ENCODE peak calls at places on chromosomes 4 and X, in four cellular contexts. T is right lobe of liver, C is fibroblast of lung, I is upper lobe of right lung. U is an unnamed sample. For H3K4me1, H3K27me3 and H3K9me3, the result is how much of the 10 kb centered on the place peaks cover.

GRCh38 chrX:6184900-6185515 is 43.7 kb downstream of the NLGN4X start:
- DNase-seq in T (no peak), C (no peak), I (no peak), U (no peak)

GRCh38 chr4:54961357-54961975 is 163.9 kb downstream of the KDR start:
- DNase-seq in T (no peak), C (peak), I (no peak), U (no peak)

GRCh38 chr4:26050212-26050643 is 136.2 kb downstream of the SMIM20 start:
- DNase-seq in T (no peak), C (no peak), I (peak), U (peak)

GRCh38 chrX:142938793-142939192 is 86.9 kb upstream of the SPANXN4 start:
- DNase-seq in T (no peak), C (no peak), I (no peak), U (no peak)

GRCh38 chr4:121070696-121071639 is 1.4 kb downstream of the NDNF start:
- DNase-seq in T (peak), C (peak), I (peak), U (peak)

GRCh38 chrX:37578045-37578444 is 6.6 kb downstream of the LANCL3 start:
- DNase-seq in T (no peak), C (no peak), I (no peak), U (no peak)

GRCh38 chrX:56995271-56995994 is at the start of gene SPIN3:
- DNase-seq in T (peak), C (peak), I (peak), U (peak)

GRCh38 chrX:426881-427280 is 40.2 kb upstream of the PPP2R3B start:
- DNase-seq in T (no peak), C (no peak), I (no peak), U (no peak)

GRCh38 chrX:73977542-73978169 is 326.3 kb upstream of the ZCCHC13 start:
- DNase-seq in T (no peak), C (no peak), I (no peak), U (no peak)

GRCh38 chr4:108107729-108108382 is 60.9 kb downstream of the LEF1 start:
- DNase-seq in T (no peak), C (no peak), I (no peak), U (no peak)

GRCh38 chr4:5389756-5390155 is 318.6 kb downstream of the EVC2 start:
- DNase-seq in T (no peak), C (no peak), I (no peak), U (no peak)

GRCh38 chr4:118755438-118756226 is 70.4 kb downstream of the METTL14 start:
- DNase-seq in T (no peak), C (no peak), I (no peak), U (no peak)
- H3K4me1 ChIP-seq in T (under half), C (under half), I (under half), U (half or more)

DNA sequence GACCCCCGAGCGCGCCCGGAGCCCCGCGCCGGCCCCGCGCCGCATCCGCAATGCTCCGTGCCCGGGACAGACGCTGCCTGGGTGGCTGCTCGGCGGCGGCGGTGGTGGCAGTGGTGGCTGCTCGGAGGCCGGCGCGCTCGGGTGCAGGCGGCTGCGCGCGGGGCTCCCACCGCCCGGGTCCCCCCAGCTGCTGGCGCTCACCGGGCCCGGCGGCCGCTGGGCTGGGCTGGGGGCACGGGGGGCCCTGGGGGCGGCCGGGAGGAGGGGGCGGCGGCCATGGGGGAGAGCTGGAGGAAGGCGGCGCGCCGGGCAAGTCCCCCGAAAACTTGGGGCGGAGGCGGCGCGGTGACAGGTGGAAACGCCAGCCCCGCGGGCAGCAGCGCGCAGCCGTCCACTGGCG is 83.4 kb upstream of the DHRSX start:
- DNase-seq in T (no peak), C (no peak), I (no peak), U (no peak)
- H3K27me3 ChIP-seq in T (under half), C (under half), I (under half), U (half or more)

GRCh38 chr4:175146799-175147198 is 228.6 kb downstream of the ADAM29 start:
- DNase-seq in T (no peak), C (no peak), I (peak), U (no peak)

GRCh38 chr4:175147233-175147632 is 229.1 kb downstream of the ADAM29 start:
- DNase-seq in T (no peak), C (no peak), I (peak), U (no peak)
- H3K9me3 ChIP-seq in T (under half), C (under half), I (under half), U (under half)

GRCh38 chr4:119284876-119285611 is 36.9 kb downstream of the FABP2 start:
- DNase-seq in T (no peak), C (peak), I (no peak), U (no peak)
- H3K4me1 ChIP-seq in T (under half), C (under half), I (under half), U (under half)

DNA sequence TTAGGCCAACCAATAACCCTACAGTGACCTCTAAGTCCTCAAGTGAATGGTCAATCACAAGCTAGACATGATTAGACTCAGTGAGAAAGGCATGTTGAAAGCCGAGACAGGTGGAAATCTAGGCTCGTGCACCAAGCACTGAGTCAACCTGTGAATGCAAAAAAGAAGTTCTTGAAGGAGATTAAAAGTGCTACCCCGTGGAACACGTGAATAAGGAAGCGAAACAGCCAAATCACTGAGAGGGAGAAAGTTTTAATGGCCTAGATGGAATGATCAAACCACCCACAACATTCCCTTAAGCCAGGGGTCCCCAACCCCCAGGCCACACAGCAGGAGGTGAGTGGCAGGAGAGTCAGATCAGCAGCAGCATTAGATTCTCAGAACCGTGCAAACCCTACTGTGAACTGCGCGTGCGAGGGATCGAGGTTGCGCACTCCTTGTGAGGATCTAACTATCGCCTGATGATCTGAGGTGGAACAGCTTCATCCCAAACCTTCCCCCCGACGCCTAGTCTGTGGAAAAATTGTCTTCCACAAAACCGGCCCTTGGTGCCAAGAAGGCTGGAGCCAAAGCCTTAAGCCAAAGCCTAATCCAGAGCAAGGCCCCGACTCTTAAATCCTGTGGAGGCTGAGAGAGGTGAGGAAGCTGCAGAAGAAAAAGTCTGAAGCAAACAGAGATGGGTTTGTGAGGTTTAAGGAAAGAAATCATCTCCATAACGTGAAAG is 19.5 kb upstream of the PDE6B start:
- DNase-seq in T (no peak), C (no peak), I (no peak), U (no peak)
- H3K27me3 ChIP-seq in T (under half), C (under half), I (under half), U (under half)

GRCh38 chr4:157014621-157015591 is 43.3 kb upstream of the PDGFC start:
- DNase-seq in T (no peak), C (peak), I (no peak), U (no peak)
- H3K9me3 ChIP-seq in T (under half), C (under half), I (under half), U (under half)

GRCh38 chrX:9902651-9903050 is 64.5 kb upstream of the CLDN34 start:
- DNase-seq in T (no peak), C (no peak), I (no peak), U (no peak)
- H3K4me1 ChIP-seq in T (under half), C (under half), I (under half), U (under half)